ENCODE peak calls at places on chromosomes 16 and 17, in five cellular contexts. M is GM20000, Y is cardiac fibroblast, D is Calu3, X is prostate gland. H is an unnamed sample.
A peak's percentile ranks its signal among the peaks of the same experiment; 100 is the strongest.

GRCh38 chr17:75737133-75737962 is 16.1 kb downstream of the ITGB4 start:
- DNase-seq in M (no peak), Y (no peak), D (no peak), X (no peak), H (no peak)

GRCh38 chr17:82372591-82373452 is 1.3 kb downstream of the UTS2R start:
- DNase-seq in M (peak; percentile 71), Y (no peak), D (no peak), X (no peak), H (no peak)

GRCh38 chr17:76379646-76380376 is 4.6 kb upstream of the SPHK1 start:
- DNase-seq in M (no peak), Y (no peak), D (no peak), X (no peak), H (no peak)

GRCh38 chr17:56982312-56982711 is 4.4 kb downstream of the SCPEP1 start:
- DNase-seq in M (no peak), Y (no peak), D (no peak), X (peak; percentile 75), H (no peak)

GRCh38 chr17:49114703-49115102 is 17.9 kb upstream of the B4GALNT2 start:
- DNase-seq in M (no peak), Y (no peak), D (no peak), X (no peak), H (no peak)

GRCh38 chr17:48484850-48485249 is 46.0 kb downstream of the HOXB1 start:
- DNase-seq in M (no peak), Y (no peak), D (no peak), X (no peak), H (no peak)

GRCh38 chr17:69717214-69717613 is 302.7 kb downstream of the MAP2K6 start:
- DNase-seq in M (no peak), Y (no peak), D (no peak), X (no peak), H (no peak)

GRCh38 chr16:55046146-55046460 is 115.4 kb downstream of the IRX5 start:
- DNase-seq in M (no peak), Y (no peak), D (no peak), X (no peak), H (no peak)

GRCh38 chr16:86577314-86577971 is 906 bp upstream of the FOXL1 start:
- DNase-seq in M (no peak), Y (no peak), D (no peak), X (no peak), H (no peak)

GRCh38 chr17:78717431-78717980 is 64.6 kb downstream of the CYTH1 start:
- DNase-seq in M (no peak), Y (peak; percentile 64), D (peak; percentile 16), X (peak; percentile 53), H (no peak)

GRCh38 chr16:70577256-70577698 is 53.7 kb downstream of the SF3B3 start:
- DNase-seq in M (no peak), Y (peak; percentile 72), D (peak; percentile 27), X (no peak), H (no peak)

GRCh38 chr16:12917246-12917645 is 15.8 kb downstream of the SHISA9 start:
- DNase-seq in M (no peak), Y (no peak), D (no peak), X (no peak), H (no peak)

GRCh38 chr16:11034005-11034404 is 89.6 kb downstream of the CLEC16A start:
- DNase-seq in M (no peak), Y (peak; percentile 92), D (no peak), X (no peak), H (no peak)

GRCh38 chr16:85303354-85303883 is 191.1 kb upstream of the CIBAR2 start:
- DNase-seq in M (peak; percentile 89), Y (peak; percentile 58), D (peak; percentile 84), X (peak; percentile 24), H (peak; percentile 85)

GRCh38 chr16:726438-727290 is at the start of the genes CCDC78 and HAGHL:
- DNase-seq in M (peak; percentile 92), Y (peak; percentile 63), D (peak; percentile 65), X (peak; percentile 39), H (peak; percentile 81)

GRCh38 chr17:77439382-77440013 is 298.7 kb downstream of the SEC14L1 start:
- DNase-seq in M (no peak), Y (no peak), D (no peak), X (no peak), H (no peak)

GRCh38 chr16:2467301-2468141 is 3.6 kb upstream of the NTN3 start:
- DNase-seq in M (peak; percentile 76), Y (peak; percentile 76), D (peak; percentile 64), X (peak; percentile 61), H (peak; percentile 67)

GRCh38 chr16:89422905-89423630 is 67.3 kb downstream of the ANKRD11 start:
- DNase-seq in M (peak; percentile 64), Y (no peak), D (no peak), X (no peak), H (peak; percentile 70)

GRCh38 chr16:68843482-68844210 is at the start of gene TANGO6:
- DNase-seq in M (peak; percentile 89), Y (peak; percentile 82), D (peak; percentile 92), X (peak; percentile 76), H (peak; percentile 91)
- TF ChIP-seq CTCF in M (no peak), Y (peak; percentile 24), D (peak; percentile 21), X (peak; percentile 17), H (peak; percentile 38)

GRCh38 chr16:23836404-23837291 is 865 bp downstream of the PRKCB start:
- DNase-seq in M (peak; percentile 73), Y (no peak), D (no peak), X (no peak), H (peak; percentile 59)
- TF ChIP-seq CTCF in M (peak; percentile 24), Y (no peak), D (no peak), X (no peak), H (peak; percentile 61)

DNA sequence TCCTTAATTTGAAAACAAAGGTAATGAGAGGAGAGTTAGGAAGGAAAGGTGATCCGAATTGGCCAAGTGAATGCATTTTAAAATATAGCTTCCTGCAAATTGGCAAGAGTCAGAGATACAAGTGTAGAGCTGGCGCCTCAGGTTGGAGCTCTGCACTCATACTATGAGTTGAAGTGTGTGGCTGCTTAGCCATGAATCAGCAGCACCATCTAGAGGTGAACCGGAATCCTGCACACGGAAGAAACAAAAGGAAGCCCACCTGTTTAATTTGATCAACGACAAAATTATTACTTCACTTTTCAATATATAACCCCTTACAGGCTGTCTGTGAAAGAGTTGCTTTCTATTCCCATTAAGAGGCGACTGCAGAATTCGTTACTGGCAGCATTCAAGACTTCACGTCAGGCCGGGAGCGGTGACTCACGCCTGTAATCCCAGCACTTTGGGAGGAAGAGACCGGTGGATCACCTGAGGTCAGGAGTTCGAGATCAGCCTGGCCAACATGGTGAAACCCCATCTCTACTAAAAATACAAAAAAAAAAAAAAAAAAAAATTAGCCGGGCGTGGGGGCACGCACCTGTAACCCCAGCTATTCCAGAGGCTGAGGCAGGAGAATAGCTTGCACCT is 1253.7 kb upstream of the CDH8 start:
- DNase-seq in M (peak; percentile 20), Y (peak; percentile 24), D (peak; percentile 3), X (no peak), H (peak; percentile 7)
- TF ChIP-seq CTCF in M (peak; percentile 13), Y (peak; percentile 39), D (peak; percentile 19), X (peak; percentile 28), H (peak; percentile 53)

DNA sequence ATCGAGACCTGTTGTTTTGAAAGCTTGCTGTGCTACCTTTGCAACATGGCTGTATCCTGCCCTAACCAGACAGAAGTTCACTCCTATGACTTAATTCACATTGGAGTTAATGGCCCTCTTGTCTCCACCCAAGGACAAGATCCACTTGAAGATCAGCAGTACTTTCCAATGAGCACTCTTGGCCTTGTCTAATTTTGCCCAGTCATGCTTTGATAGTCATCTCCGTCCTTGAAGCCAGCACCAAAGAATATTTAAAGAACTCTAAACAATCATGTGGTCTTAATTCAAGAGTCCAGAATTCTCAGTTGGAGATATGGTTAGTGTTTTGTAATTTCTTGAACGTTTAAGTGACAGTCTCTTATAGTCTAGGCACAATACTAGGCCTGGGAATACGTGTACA is 775.6 kb upstream of the EEF2KMT start:
- DNase-seq in M (no peak), Y (no peak), D (no peak), X (no peak), H (no peak)
- TF ChIP-seq CTCF in M (no peak), Y (no peak), D (no peak), X (no peak), H (no peak)

DNA sequence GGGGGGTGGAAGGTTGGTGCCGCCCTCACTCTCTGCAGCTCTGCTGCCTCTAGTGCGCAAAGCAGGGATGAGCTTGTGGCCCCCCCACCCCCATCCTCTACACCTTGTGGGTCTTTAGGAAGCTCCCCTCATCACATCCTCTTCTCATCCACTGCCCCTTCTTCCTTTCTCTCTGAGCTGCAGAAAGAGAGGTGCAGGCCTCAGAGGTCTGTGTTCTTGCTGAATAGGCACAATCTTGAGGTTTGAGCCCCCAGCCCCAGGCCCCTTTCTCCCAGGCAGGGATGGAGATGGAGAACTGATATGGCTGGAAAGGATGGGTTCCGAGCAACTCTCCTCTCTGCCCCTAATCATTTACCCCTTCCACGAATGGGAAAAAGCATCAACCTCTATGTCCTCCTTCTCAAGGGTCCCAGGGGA is 2.6 kb downstream of the CACNA1G start:
- DNase-seq in M (no peak), Y (no peak), D (no peak), X (no peak), H (no peak)
- TF ChIP-seq CTCF in M (no peak), Y (no peak), D (no peak), X (no peak), H (no peak)

DNA sequence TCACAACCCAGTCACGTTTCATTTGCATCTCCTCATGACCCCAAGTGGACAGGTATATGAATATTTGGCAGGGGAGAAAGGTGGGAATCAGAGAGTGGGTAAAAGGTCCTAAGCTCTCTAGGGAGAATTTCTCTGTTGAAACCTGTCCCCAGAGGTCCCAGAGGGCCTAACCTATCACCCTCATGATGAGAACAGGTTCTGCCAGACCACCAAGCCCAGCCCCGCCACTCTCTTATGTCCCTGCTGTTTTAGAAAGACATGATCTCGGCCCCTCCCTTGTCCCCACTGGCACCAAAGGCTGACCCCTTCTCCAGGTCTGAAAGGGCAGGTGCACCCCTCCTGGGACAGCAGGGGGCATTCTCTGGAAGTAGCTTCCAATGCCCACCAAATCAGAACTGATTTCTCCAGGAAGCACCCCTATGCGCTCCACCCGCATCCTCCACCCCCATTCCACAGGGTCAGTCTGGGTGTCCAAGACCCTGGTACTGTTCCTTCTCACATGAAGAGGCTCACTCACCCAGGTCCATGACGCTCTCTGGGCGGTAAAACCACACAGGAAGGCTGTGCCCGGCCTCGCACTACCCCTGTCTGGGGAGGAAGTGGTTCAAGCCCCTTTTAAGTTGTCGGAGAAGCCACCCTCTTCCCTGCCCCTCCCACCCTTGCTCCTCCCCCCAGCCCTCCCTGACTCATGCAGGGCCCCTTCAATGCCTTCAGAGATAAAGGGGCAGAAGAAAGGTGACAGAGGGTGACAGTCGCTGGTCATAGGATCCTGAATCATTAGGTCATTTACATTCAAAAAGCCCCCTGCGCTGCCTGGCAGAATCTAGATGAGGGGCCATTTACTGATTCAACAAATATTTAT is at the start of gene CCR7:
- DNase-seq in M (peak; percentile 62), Y (no peak), D (peak; percentile 43), X (no peak), H (peak; percentile 65)
- TF ChIP-seq CTCF in M (no peak), Y (no peak), D (no peak), X (no peak), H (no peak)

GRCh38 chr17:64635647-64636305 is 26.3 kb downstream of the SMURF2 start:
- DNase-seq in M (peak; percentile 34), Y (peak; percentile 77), D (no peak), X (no peak), H (peak; percentile 31)

GRCh38 chr17:64638552-64639198 is 23.4 kb downstream of the SMURF2 start:
- DNase-seq in M (no peak), Y (no peak), D (no peak), X (no peak), H (no peak)

GRCh38 chr17:64641499-64641898 is 20.6 kb downstream of the SMURF2 start:
- DNase-seq in M (no peak), Y (peak; percentile 81), D (no peak), X (no peak), H (no peak)
- TF ChIP-seq CTCF in M (no peak), Y (no peak), D (no peak), X (no peak), H (no peak)

GRCh38 chr17:19785854-19786253 is 37.8 kb upstream of the ALDH3A1 start:
- DNase-seq in M (no peak), Y (no peak), D (no peak), X (no peak), H (no peak)
- TF ChIP-seq CTCF in M (no peak), Y (no peak), D (no peak), X (no peak), H (no peak)